ENCODE peak calls at places on chromosomes 13 and 19, in five cellular contexts. I, R, M, Z and N are unnamed samples.

GRCh38 chr19:58086825-58087710 is 11.0 kb downstream of the ZSCAN18 start:
- DNase-seq in M (no peak), Z (no peak), R (no peak), I (no peak), N (no peak)

GRCh38 chr19:16637535-16637934 is 9.5 kb upstream of the MED26 start:
- DNase-seq in I (no peak), M (no peak), Z (no peak), R (no peak), N (no peak)

GRCh38 chr19:45508931-45509691 is 1.8 kb downstream of the VASP start:
- DNase-seq in R (peak), M (no peak), Z (peak), I (no peak), N (no peak)

GRCh38 chr19:5826531-5827341 is 12.8 kb downstream of the FUT6 start:
- DNase-seq in Z (no peak), R (peak), I (no peak), M (no peak), N (no peak)

GRCh38 chr19:50717026-50717723 is 2.4 kb downstream of the SHANK1 start:
- DNase-seq in I (no peak), R (no peak), Z (no peak), M (no peak), N (no peak)

GRCh38 chr19:47253467-47253881 is 2.9 kb upstream of the CCDC9 start:
- DNase-seq in I (no peak), R (no peak), M (no peak), Z (no peak), N (no peak)

GRCh38 chr19:40530091-40530901 is 46.4 kb upstream of the SHKBP1 start:
- DNase-seq in R (no peak), M (no peak), Z (no peak), I (no peak), N (no peak)

GRCh38 chr13:30829145-30829544 is 76.9 kb upstream of the MEDAG start:
- DNase-seq in Z (no peak), M (no peak), I (no peak), R (no peak), N (peak)

GRCh38 chr13:26985285-26985878 is 186.2 kb downstream of the USP12 start:
- DNase-seq in Z (peak), I (peak), M (peak), R (peak), N (no peak)

GRCh38 chr19:38433268-38433733 is at the start of gene RYR1:
- DNase-seq in I (no peak), R (peak), Z (peak), M (peak), N (no peak)

GRCh38 chr19:14031719-14032480 is at the start of gene IL27RA:
- DNase-seq in I (no peak), Z (peak), R (peak), M (peak), N (no peak)

GRCh38 chr13:113559901-113560644 is 24.5 kb upstream of the TFDP1 start:
- DNase-seq in R (no peak), M (no peak), Z (peak), I (no peak), N (peak)

GRCh38 chr13:83048419-83048818 is 833.9 kb downstream of the SLITRK1 start:
- DNase-seq in I (no peak), R (no peak), M (no peak), Z (no peak), N (no peak)

GRCh38 chr13:98541701-98542203 is 35.2 kb downstream of the STK24 start:
- DNase-seq in M (no peak), Z (no peak), R (no peak), I (no peak), N (no peak)

GRCh38 chr13:112118451-112119064 is 51.6 kb downstream of the SOX1 start:
- DNase-seq in Z (no peak), I (no peak), M (no peak), R (no peak), N (no peak)

GRCh38 chr13:51967482-51968446 is 43.5 kb downstream of the ATP7B start:
- DNase-seq in I (no peak), R (no peak), Z (no peak), M (no peak), N (no peak)

GRCh38 chr13:75635621-75636338 is at the start of gene LMO7:
- DNase-seq in M (peak), Z (peak), I (no peak), R (peak), N (no peak)

GRCh38 chr19:34556500-34556899 is 74.9 kb downstream of the WTIP start:
- DNase-seq in M (no peak), I (no peak), Z (no peak), R (no peak), N (no peak)

GRCh38 chr13:45833242-45833641 is 18.3 kb downstream of the SIAH3 start:
- DNase-seq in Z (no peak), I (no peak), R (no peak), M (no peak), N (no peak)

GRCh38 chr19:14563989-14564650 is 7.7 kb downstream of the NDUFB7 start:
- DNase-seq in I (no peak), R (no peak), M (no peak), Z (no peak), N (peak)

GRCh38 chr19:10270616-10271394 is at the start of gene ICAM1:
- DNase-seq in Z (peak), M (peak), I (no peak), R (peak), N (no peak)

GRCh38 chr19:34990578-34991192 is 9.4 kb upstream of the GRAMD1A start:
- DNase-seq in R (no peak), M (no peak), Z (peak), I (no peak), N (no peak)

GRCh38 chr13:44013666-44014291 is 134.1 kb downstream of the LACC1 start:
- DNase-seq in I (no peak), Z (no peak), R (no peak), M (no peak), N (no peak)

GRCh38 chr13:21747456-21747855 is 76.6 kb downstream of the FGF9 start:
- DNase-seq in I (no peak), R (no peak), Z (no peak), M (no peak), N (no peak)

GRCh38 chr19:43644181-43644580 is 4.5 kb upstream of the CADM4 start:
- DNase-seq in M (no peak), I (no peak), Z (no peak), R (no peak), N (no peak)

GRCh38 chr19:57887195-57887941 is 1.5 kb downstream of the ZNF814 start:
- DNase-seq in R (no peak), Z (no peak), M (no peak), I (no peak), N (no peak)

GRCh38 chr13:50914848-50915247 is 5.3 kb downstream of the RNASEH2B start:
- DNase-seq in M (no peak), I (no peak), R (no peak), Z (no peak), N (no peak)

GRCh38 chr19:18422530-18423191 is 3.5 kb downstream of the SSBP4 start:
- DNase-seq in I (no peak), Z (no peak), M (no peak), R (no peak), N (no peak)

GRCh38 chr19:39199025-39199424 is 2.3 kb downstream of the NCCRP1 start:
- DNase-seq in I (no peak), R (peak), Z (no peak), M (no peak), N (no peak)

GRCh38 chr19:45981350-45981749 is 7.7 kb upstream of the NOVA2 start:
- DNase-seq in R (no peak), I (no peak), M (no peak), Z (no peak), N (no peak)

GRCh38 chr19:35362261-35363000 is 4.2 kb downstream of the FFAR3 start:
- DNase-seq in M (no peak), R (no peak), Z (peak), I (no peak), N (no peak)

GRCh38 chr19:17834350-17835181 is 13.2 kb downstream of the JAK3 start:
- DNase-seq in I (no peak), Z (no peak), R (no peak), M (no peak), N (no peak)

GRCh38 chr13:105979586-105979985 is 555.9 kb downstream of the EFNB2 start:
- DNase-seq in I (no peak), Z (no peak), R (no peak), M (no peak), N (no peak)

GRCh38 chr19:32875428-32875827 is 5.9 kb upstream of the SLC7A9 start:
- DNase-seq in M (no peak), R (no peak), I (no peak), Z (peak), N (no peak)

GRCh38 chr19:3788991-3789778 is 3.0 kb upstream of the MATK start:
- DNase-seq in M (no peak), I (no peak), R (no peak), Z (no peak), N (no peak)

GRCh38 chr19:35313614-35314013 is 15.4 kb upstream of the CD22 start:
- DNase-seq in Z (no peak), R (no peak), I (no peak), M (no peak), N (no peak)

GRCh38 chr13:90315061-90315460 is 1032.4 kb upstream of the MIR17HG start:
- DNase-seq in I (no peak), M (no peak), R (no peak), Z (no peak), N (no peak)

GRCh38 chr19:15305582-15306334 is 26.6 kb downstream of the BRD4 start:
- DNase-seq in R (no peak), Z (no peak), I (no peak), M (no peak), N (no peak)